ENCODE peak calls at places on chromosomes 11 and 22, in six cellular contexts. V, K, A, N, F and J are unnamed samples.

GRCh38 chr11:1992111-1992510 is 5.5 kb downstream of the H19 start:
- DNase-seq in V (no peak), K (no peak), A (peak; percentile 38), N (no peak), F (no peak), J (no peak)

GRCh38 chr11:129402196-129402595 is 26.5 kb downstream of the BARX2 start:
- DNase-seq in V (no peak), K (no peak), A (no peak), N (no peak), F (no peak), J (no peak)

GRCh38 chr11:1574256-1575242 is 2.5 kb upstream of the DUSP8 start:
- DNase-seq in V (no peak), K (no peak), A (peak; percentile 90), N (peak; percentile 90), F (peak; percentile 66), J (peak; percentile 59)

GRCh38 chr11:133576351-133576750 is 44.0 kb upstream of the OPCML start:
- DNase-seq in V (peak; percentile 14), K (no peak), A (no peak), N (no peak), F (peak; percentile 2), J (no peak)

GRCh38 chr11:92297551-92298237 is 73.1 kb downstream of the FAT3 start:
- DNase-seq in V (no peak), K (no peak), A (no peak), N (peak; percentile 10), F (no peak), J (no peak)

GRCh38 chr11:57081356-57081755 is 92.6 kb downstream of the OR5AK2 start:
- DNase-seq in V (no peak), K (no peak), A (no peak), N (no peak), F (no peak), J (no peak)

GRCh38 chr22:22123118-22123959 is 121.2 kb upstream of the VPREB1 start:
- DNase-seq in V (no peak), K (no peak), A (no peak), N (no peak), F (no peak), J (no peak)

GRCh38 chr11:76788661-76789442 is 5.7 kb downstream of the TSKU start:
- DNase-seq in V (peak; percentile 99), K (no peak), A (peak; percentile 91), N (peak; percentile 8), F (no peak), J (no peak)

GRCh38 chr22:37148031-37148651 is 1.6 kb downstream of the IL2RB start:
- DNase-seq in V (no peak), K (no peak), A (peak; percentile 60), N (no peak), F (peak; percentile 35), J (peak; percentile 21)

GRCh38 chr11:100684101-100685065 is 2.7 kb upstream of the ARHGAP42 start:
- DNase-seq in V (peak; percentile 27), K (no peak), A (no peak), N (no peak), F (no peak), J (no peak)

GRCh38 chr22:38751422-38752346 is 4.1 kb downstream of the SUN2 start:
- DNase-seq in V (peak; percentile 95), K (no peak), A (peak; percentile 87), N (no peak), F (peak; percentile 77), J (peak; percentile 55)

GRCh38 chr22:29277927-29278326 is 9.9 kb downstream of the EWSR1 start:
- DNase-seq in V (no peak), K (no peak), A (no peak), N (no peak), F (no peak), J (no peak)

GRCh38 chr11:66002648-66003225 is 434 bp downstream of the BANF1 start:
- DNase-seq in V (peak; percentile 74), K (no peak), A (no peak), N (no peak), F (no peak), J (peak; percentile 73)

GRCh38 chr11:46296520-46297448 is 19.3 kb downstream of the CREB3L1 start:
- DNase-seq in V (no peak), K (no peak), A (peak; percentile 68), N (peak; percentile 74), F (no peak), J (no peak)

GRCh38 chr22:23565288-23565941 is 14.7 kb downstream of the IGLL1 start:
- DNase-seq in V (no peak), K (no peak), A (peak; percentile 75), N (peak; percentile 43), F (peak; percentile 20), J (no peak)

GRCh38 chr11:66343176-66343575 is 1.7 kb downstream of the BRMS1 start:
- DNase-seq in V (no peak), K (no peak), A (peak; percentile 20), N (no peak), F (no peak), J (no peak)

GRCh38 chr11:125123194-125123946 is 11.9 kb upstream of the TMEM218 start:
- DNase-seq in V (no peak), K (no peak), A (no peak), N (no peak), F (no peak), J (no peak)

GRCh38 chr11:66467756-66468155 is 1.1 kb downstream of the PELI3 start:
- DNase-seq in V (no peak), K (no peak), A (peak; percentile 75), N (peak; percentile 29), F (peak; percentile 50), J (no peak)

GRCh38 chr22:26416670-26417270 is 12.3 kb upstream of the ASPHD2 start:
- DNase-seq in V (no peak), K (no peak), A (no peak), N (no peak), F (no peak), J (no peak)

GRCh38 chr11:250740-251299 is 14.0 kb downstream of the PSMD13 start:
- DNase-seq in V (no peak), K (peak; percentile 44), A (no peak), N (no peak), F (peak; percentile 81), J (peak; percentile 65)

GRCh38 chr22:30062256-30062655 is 18.0 kb upstream of the HORMAD2 start:
- DNase-seq in V (no peak), K (no peak), A (no peak), N (no peak), F (no peak), J (no peak)

GRCh38 chr22:23183107-23183698 is 2.9 kb downstream of the BCR start:
- DNase-seq in V (no peak), K (no peak), A (peak; percentile 81), N (peak; percentile 36), F (no peak), J (no peak)

GRCh38 chr11:122192634-122193245 is 76.7 kb upstream of the BLID start:
- DNase-seq in V (no peak), K (no peak), A (no peak), N (no peak), F (no peak), J (no peak)

GRCh38 chr11:12864316-12865156 is 144.6 kb upstream of the RASSF10 start:
- DNase-seq in V (no peak), K (no peak), A (no peak), N (peak; percentile 58), F (no peak), J (no peak)

GRCh38 chr22:31291716-31292644 is at the start of gene PIK3IP1:
- DNase-seq in V (peak; percentile 94), K (peak; percentile 46), A (peak; percentile 94), N (peak; percentile 83), F (peak; percentile 83), J (peak; percentile 81)

GRCh38 chr11:78784321-78785061 is 209.8 kb upstream of the NARS2 start:
- DNase-seq in V (no peak), K (no peak), A (no peak), N (no peak), F (no peak), J (no peak)

GRCh38 chr22:46024136-46024840 is 47.3 kb upstream of the WNT7B start:
- DNase-seq in V (no peak), K (no peak), A (peak; percentile 67), N (no peak), F (no peak), J (no peak)

GRCh38 chr11:134228625-134229024 is 4.2 kb downstream of the VPS26B start:
- DNase-seq in V (no peak), K (no peak), A (no peak), N (no peak), F (peak; percentile 34), J (no peak)

GRCh38 chr11:19597194-19597593 is 115.4 kb upstream of the NAV2 start:
- DNase-seq in V (no peak), K (no peak), A (no peak), N (no peak), F (no peak), J (no peak)

GRCh38 chr22:50505776-50506610 is 1.5 kb downstream of the LMF2 start:
- DNase-seq in V (no peak), K (no peak), A (peak; percentile 85), N (no peak), F (no peak), J (no peak)

GRCh38 chr11:109971184-109971523 is 122.0 kb upstream of the ZC3H12C start:
- DNase-seq in V (no peak), K (no peak), A (no peak), N (no peak), F (no peak), J (no peak)

GRCh38 chr11:3795131-3796092 is 1.9 kb downstream of the NUP98 start:
- DNase-seq in V (no peak), K (no peak), A (no peak), N (no peak), F (no peak), J (no peak)